ENCODE peak calls at places on chromosomes 12 and 14, in eight cellular contexts. N is adrenal gland, Q is ovary, V is right lobe of liver, D is heart left ventricle, R is K562, T is transverse colon, G is sigmoid colon. A is an unnamed sample.

GRCh38 chr14:101823511-101824120 is 62.1 kb downstream of the PPP2R5C start:
- DNase-seq in N (peak; percentile 81), T (peak; percentile 60), G (peak; percentile 94), V (no peak), D (no peak), R (no peak), Q (no peak), A (no peak)

GRCh38 chr12:22355011-22355580 is 20.6 kb upstream of the ST8SIA1 start:
- DNase-seq in V (no peak), G (no peak), R (no peak), D (no peak), T (no peak), Q (no peak), N (no peak), A (no peak)

GRCh38 chr14:54981698-54982097 is 45.2 kb downstream of the WDHD1 start:
- DNase-seq in D (no peak), R (no peak), Q (no peak), V (no peak), N (no peak), G (no peak), T (no peak), A (no peak)

GRCh38 chr12:46209914-46210834 is 58.7 kb downstream of the SLC38A1 start:
- DNase-seq in N (no peak), D (peak; percentile 68), R (no peak), G (peak; percentile 72), V (peak; percentile 64), T (peak; percentile 59), Q (no peak), A (peak; percentile 89)

GRCh38 chr14:92323031-92323915 is at the start of gene SLC24A4:
- DNase-seq in R (no peak), D (no peak), Q (peak; percentile 9), N (no peak), G (no peak), T (no peak), V (no peak), A (peak; percentile 74)

GRCh38 chr12:49622501-49623141 is 740 bp upstream of the PRPF40B start:
- DNase-seq in D (no peak), T (peak; percentile 47), Q (no peak), R (peak; percentile 44), G (no peak), V (peak; percentile 66), N (peak; percentile 40), A (no peak)

GRCh38 chr14:69316449-69317391 is 56.8 kb downstream of the GALNT16 start:
- DNase-seq in G (peak; percentile 90), V (peak; percentile 39), T (peak; percentile 28), N (peak; percentile 64), Q (peak; percentile 60), R (no peak), D (peak; percentile 52), A (peak; percentile 41)

GRCh38 chr12:17528394-17528793 is 561.6 kb downstream of the RERGL start:
- DNase-seq in R (no peak), G (no peak), Q (no peak), D (no peak), T (no peak), V (no peak), N (no peak), A (no peak)

GRCh38 chr12:129826273-129826672 is 77.6 kb downstream of the TMEM132D start:
- DNase-seq in V (no peak), N (no peak), Q (no peak), D (no peak), R (no peak), G (no peak), T (no peak), A (no peak)
- H3K9me3 ChIP-seq in V (no peaks in the 10 kb centered on the region), N (no peaks in the 10 kb centered on the region), Q (no peaks in the 10 kb centered on the region), D (no peaks in the 10 kb centered on the region), R (no peaks in the 10 kb centered on the region), G (peaks cover 2% of the 10 kb centered on the region), T (no peaks in the 10 kb centered on the region), A (no peaks in the 10 kb centered on the region)

GRCh38 chr12:116184766-116185165 is 92.7 kb downstream of the MED13L start:
- DNase-seq in V (no peak), D (no peak), N (no peak), Q (no peak), T (no peak), G (no peak), R (no peak), A (no peak)
- H3K4me3 ChIP-seq in V (no peak overlapping the region), D (no peak overlapping the region), N (no peak overlapping the region), Q (no peak overlapping the region), T (no peak overlapping the region), G (no peak overlapping the region), R (no peak overlapping the region), A (no peak overlapping the region)

DNA sequence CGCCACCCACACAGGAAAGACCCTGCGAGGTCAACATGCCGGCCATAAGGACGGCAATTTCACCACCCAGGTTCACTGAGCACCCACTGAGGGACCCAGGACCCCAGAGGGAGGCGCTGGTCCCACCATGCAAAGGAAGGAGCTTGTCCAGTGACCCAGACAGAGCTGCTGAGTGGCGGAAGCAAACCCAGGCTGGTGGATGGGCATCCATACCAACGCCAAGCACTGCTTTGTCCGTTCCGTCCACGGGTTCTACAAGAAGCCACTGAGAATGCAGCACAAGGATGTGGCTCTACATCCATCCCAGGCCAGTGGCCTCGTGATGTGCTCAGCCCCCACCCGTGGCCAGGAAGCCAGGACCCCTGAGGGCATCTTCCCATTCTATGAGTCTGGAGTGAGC is 23.8 kb upstream of the GOLGA3 start:
- DNase-seq in Q (no peak), G (no peak), D (no peak), N (no peak), V (no peak), R (no peak), T (no peak), A (no peak)
- TF ChIP-seq POLR2A in Q (no peak), G (no peak), D (no peak), N (no peak), V (no peak), R (no peak), T (no peak), A (no peak)

GRCh38 chr12:71759941-71760340 is 5.3 kb downstream of the RAB21 start:
- DNase-seq in D (no peak), G (no peak), Q (no peak), N (no peak), T (no peak), R (no peak), V (no peak), A (no peak)
- H3K9me3 ChIP-seq in D (peaks cover 2% of the 10 kb centered on the region), G (no peaks in the 10 kb centered on the region), Q (no peaks in the 10 kb centered on the region), N (no peaks in the 10 kb centered on the region), T (peaks cover 10% of the 10 kb centered on the region), R (peaks cover 7% of the 10 kb centered on the region), V (no peaks in the 10 kb centered on the region), A (peaks cover 29% of the 10 kb centered on the region)

DNA sequence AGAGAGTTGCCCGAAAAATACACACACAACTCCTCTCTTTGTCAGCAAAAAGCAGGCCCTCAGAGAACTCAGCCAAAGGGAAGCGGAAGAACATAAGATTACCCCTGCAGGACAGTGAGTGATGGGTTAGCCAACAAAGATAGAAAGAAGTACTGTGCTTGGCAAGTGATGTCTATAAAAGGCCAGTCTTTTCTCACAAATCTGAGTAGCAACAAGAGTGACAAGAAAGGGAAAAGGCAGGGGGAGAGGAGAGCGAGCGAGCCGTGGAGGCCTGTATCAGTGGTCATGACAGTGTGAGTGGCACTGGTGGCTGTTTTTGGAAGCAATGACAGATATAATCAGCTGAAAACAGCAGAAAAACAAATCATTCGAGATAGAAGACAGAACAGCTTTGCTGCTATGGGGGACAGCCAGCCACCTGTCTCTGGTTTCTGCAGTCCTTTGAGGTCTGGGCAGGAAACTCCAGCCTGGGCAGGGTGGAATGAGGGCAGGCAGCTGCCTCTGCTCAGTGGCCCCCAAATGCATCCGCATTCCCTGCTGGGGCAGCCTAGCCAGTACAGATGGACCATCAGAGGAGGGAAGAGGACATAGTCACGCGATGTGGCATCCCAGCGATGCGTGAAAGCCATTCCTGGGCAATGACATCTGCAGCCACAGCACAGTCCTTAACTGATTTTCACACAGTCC is 74.7 kb downstream of the TRIM9 start:
- DNase-seq in N (no peak), D (no peak), T (no peak), V (no peak), Q (no peak), R (no peak), G (no peak), A (no peak)
- H3K4me3 ChIP-seq in N (no peak overlapping the region), D (no peak overlapping the region), T (no peak overlapping the region), V (no peak overlapping the region), Q (no peak overlapping the region), R (no peak overlapping the region), G (no peak overlapping the region), A (no peak overlapping the region)

GRCh38 chr14:72479471-72479931 is 414.4 kb downstream of the DPF3 start:
- DNase-seq in D (no peak), T (no peak), R (peak; percentile 31), G (no peak), N (no peak), Q (no peak), V (no peak), A (no peak)
- TF ChIP-seq POLR2A in D (no peak), T (no peak), R (no peak), G (no peak), N (no peak), Q (no peak), V (no peak), A (no peak)

GRCh38 chr12:7486512-7486911 is 17.1 kb downstream of the CD163 start:
- DNase-seq in N (no peak), R (no peak), D (no peak), T (no peak), G (no peak), Q (no peak), V (no peak), A (no peak)
- H3K9me3 ChIP-seq in N (no peaks in the 10 kb centered on the region), R (no peaks in the 10 kb centered on the region), D (no peaks in the 10 kb centered on the region), T (no peaks in the 10 kb centered on the region), G (no peaks in the 10 kb centered on the region), Q (no peaks in the 10 kb centered on the region), V (no peaks in the 10 kb centered on the region), A (no peaks in the 10 kb centered on the region)

DNA sequence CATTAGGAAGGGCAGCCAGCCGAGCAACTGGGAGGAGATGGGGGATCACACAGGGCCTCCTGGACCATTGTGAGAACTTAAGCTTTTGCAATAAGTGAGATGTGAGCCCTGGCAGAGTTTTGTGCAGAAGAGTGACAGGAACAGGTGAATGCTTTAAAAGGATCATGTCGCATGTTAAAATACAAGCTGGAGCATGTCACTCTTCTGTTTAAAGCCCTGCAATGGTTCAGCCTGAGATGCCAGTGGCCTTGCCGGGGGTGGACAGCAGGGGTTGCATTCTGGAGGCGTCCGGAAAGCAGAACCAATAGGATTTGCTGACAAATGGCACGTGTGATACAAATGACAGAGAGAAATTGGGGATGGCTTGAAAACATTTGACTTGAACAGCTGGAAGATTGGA is 137.5 kb upstream of the RFLNA start:
- DNase-seq in G (no peak), R (no peak), D (no peak), T (no peak), N (no peak), V (no peak), Q (no peak), A (no peak)
- H3K4me3 ChIP-seq in G (no peak overlapping the region), R (no peak overlapping the region), D (no peak overlapping the region), T (no peak overlapping the region), N (no peak overlapping the region), V (no peak overlapping the region), Q (no peak overlapping the region), A (no peak overlapping the region)